ENCODE peak calls at places on chromosomes 5 and 9, in four cellular contexts. X, P, I and H are unnamed samples. For H3K27me3, the result is how much of the 10 kb centered on the place peaks cover.

GRCh38 chr5:57155033-57155432 is 18.8 kb upstream of the GPBP1 start:
- DNase-seq in X (no peak), P (no peak), I (no peak), H (no peak)

GRCh38 chr9:87874320-87874655 is 8.4 kb upstream of the SPATA31E1 start:
- DNase-seq in X (no peak), P (no peak), I (no peak), H (no peak)

GRCh38 chr9:4640027-4640426 is 22.1 kb upstream of the PLPP6 start:
- DNase-seq in X (no peak), P (no peak), I (peak), H (no peak)

GRCh38 chr9:18405240-18405639 is 68.7 kb upstream of the ADAMTSL1 start:
- DNase-seq in X (no peak), P (no peak), I (no peak), H (no peak)

GRCh38 chr9:90441814-90442213 is 200.8 kb downstream of the DIRAS2 start:
- DNase-seq in X (peak), P (no peak), I (no peak), H (no peak)

GRCh38 chr9:121197135-121197534 is 4.5 kb downstream of the RAB14 start:
- DNase-seq in X (no peak), P (no peak), I (no peak), H (no peak)

GRCh38 chr9:129272348-129273025 is 94.4 kb upstream of the IER5L start:
- DNase-seq in X (no peak), P (no peak), I (no peak), H (no peak)

GRCh38 chr5:97094579-97095317 is 47.7 kb downstream of the LIX1 start:
- DNase-seq in X (no peak), P (no peak), I (no peak), H (no peak)

GRCh38 chr5:107331882-107332281 is 338.9 kb downstream of the EFNA5 start:
- DNase-seq in X (no peak), P (no peak), I (no peak), H (no peak)

GRCh38 chr5:136226401-136226800 is 33.4 kb upstream of the SMIM32 start:
- DNase-seq in X (no peak), P (no peak), I (no peak), H (no peak)
- H3K27me3 ChIP-seq in X (under half), P (under half), I (half or more), H (under half)

GRCh38 chr9:116658265-116658664 is 28.8 kb upstream of the TRIM32 start:
- DNase-seq in X (no peak), P (no peak), I (no peak), H (no peak)
- H3K27me3 ChIP-seq in X (under half), P (under half), I (under half), H (under half)

DNA sequence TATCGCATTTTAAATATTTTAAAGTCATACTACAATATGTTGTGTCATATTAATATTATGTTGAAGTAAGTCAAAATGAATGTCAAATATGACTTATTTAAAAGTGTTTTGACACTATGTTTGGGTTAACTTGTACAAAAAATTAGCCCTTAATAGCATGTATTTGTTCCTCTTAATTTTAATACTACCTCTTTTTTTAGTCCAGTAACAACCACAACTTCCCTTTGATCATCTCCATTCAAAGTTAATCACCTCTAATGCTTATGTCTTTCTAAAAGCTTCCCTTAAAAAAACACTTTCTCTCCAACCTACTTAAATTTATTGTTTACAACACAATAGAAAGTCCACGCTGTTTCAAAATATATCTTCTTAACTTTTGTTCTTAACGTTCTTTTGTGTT is 9.6 kb downstream of the SLCO4C1 start:
- DNase-seq in X (no peak), P (no peak), I (no peak), H (no peak)
- H3K27me3 ChIP-seq in X (under half), P (under half), I (under half), H (under half)

DNA sequence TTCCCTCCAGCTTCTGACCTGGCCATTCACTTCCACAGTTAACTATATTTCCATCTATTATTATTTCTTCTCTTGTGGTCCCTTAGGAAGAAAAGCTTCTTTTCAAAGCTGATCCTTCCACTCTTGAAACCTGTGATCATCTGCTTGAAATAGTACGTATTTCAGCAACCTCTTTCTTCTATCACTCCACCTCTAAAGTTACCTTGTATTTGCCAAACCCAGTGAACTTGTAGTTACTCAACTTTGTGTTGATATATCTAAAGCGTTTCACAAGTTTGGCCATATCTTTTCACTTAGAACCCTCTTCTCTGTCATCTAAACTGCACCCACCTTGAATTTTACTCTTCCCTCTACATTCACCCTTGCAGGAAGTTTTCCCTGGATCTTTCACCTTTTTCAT is 173.8 kb upstream of the RAD23B start:
- DNase-seq in X (no peak), P (no peak), I (no peak), H (no peak)
- H3K27me3 ChIP-seq in X (under half), P (under half), I (under half), H (under half)

GRCh38 chr5:4229414-4229813 is 633.8 kb downstream of the IRX1 start:
- DNase-seq in X (no peak), P (no peak), I (no peak), H (no peak)

GRCh38 chr5:4229866-4230265 is 634.2 kb downstream of the IRX1 start:
- DNase-seq in X (no peak), P (no peak), I (no peak), H (no peak)

GRCh38 chr5:4232084-4232483 is 636.5 kb downstream of the IRX1 start:
- DNase-seq in X (no peak), P (no peak), I (no peak), H (no peak)

GRCh38 chr5:4230531-4230904 is 634.9 kb downstream of the IRX1 start:
- DNase-seq in X (no peak), P (no peak), I (no peak), H (no peak)

GRCh38 chr5:4230905-4231561 is 635.4 kb downstream of the IRX1 start:
- DNase-seq in X (no peak), P (no peak), I (no peak), H (no peak)
- H3K27me3 ChIP-seq in X (under half), P (under half), I (under half), H (under half)

DNA sequence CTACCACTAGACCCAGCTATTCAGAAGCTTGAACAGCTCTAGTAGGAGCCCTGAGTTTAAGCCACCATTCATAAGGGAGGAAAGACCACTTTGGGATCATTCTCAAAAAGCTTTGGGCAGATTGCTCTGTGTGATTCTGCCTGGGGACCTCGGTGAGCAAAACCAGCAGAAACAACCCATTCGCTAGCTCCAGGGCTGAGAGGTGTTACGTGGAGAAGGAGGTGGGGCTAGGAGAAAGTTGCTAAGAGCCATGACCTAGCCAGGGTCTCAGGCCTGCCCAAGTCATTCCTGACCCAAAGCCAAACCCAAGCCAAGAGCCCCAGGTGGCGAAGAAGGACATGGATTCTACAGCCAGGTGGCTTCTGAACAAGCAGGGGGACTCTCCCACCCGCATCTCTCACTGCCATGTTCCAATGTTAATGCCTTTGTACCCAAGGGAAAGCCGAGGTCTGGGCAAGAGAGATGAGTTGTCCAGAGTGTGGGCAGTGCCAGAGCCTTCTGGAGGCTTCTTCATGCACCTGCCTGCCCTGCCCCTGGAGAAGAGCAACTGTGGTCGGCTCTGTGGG is 4.0 kb upstream of the BARHL1 start:
- DNase-seq in X (no peak), P (no peak), I (no peak), H (no peak)
- H3K27me3 ChIP-seq in X (half or more), P (under half), I (half or more), H (under half)

GRCh38 chr9:135173066-135173465 is 85.6 kb downstream of the OLFM1 start:
- DNase-seq in X (no peak), P (no peak), I (no peak), H (no peak)

GRCh38 chr9:135174269-135174668 is 86.8 kb downstream of the OLFM1 start:
- DNase-seq in X (no peak), P (no peak), I (no peak), H (no peak)

GRCh38 chr9:135174981-135175380 is 87.5 kb downstream of the OLFM1 start:
- DNase-seq in X (no peak), P (no peak), I (no peak), H (no peak)

GRCh38 chr9:135179041-135179440 is 91.6 kb downstream of the OLFM1 start:
- DNase-seq in X (no peak), P (no peak), I (no peak), H (no peak)

GRCh38 chr9:135176284-135176683 is 88.8 kb downstream of the OLFM1 start:
- DNase-seq in X (no peak), P (no peak), I (no peak), H (peak)
- H3K27me3 ChIP-seq in X (under half), P (under half), I (under half), H (under half)